ENCODE peak calls at places on chromosomes 5 and 9, in eight cellular contexts. R, G, T, H, Y, F, L and E are unnamed samples.

GRCh38 chr5:38369692-38370091 is 111.3 kb downstream of the EGFLAM start:
- DNase-seq in H (no peak), R (no peak), L (no peak), Y (no peak), T (no peak), F (no peak), G (no peak), E (no peak)

GRCh38 chr5:149108651-149109280 is 32.5 kb upstream of the ABLIM3 start:
- DNase-seq in G (no peak), F (no peak), H (no peak), R (no peak), T (peak; percentile 52), Y (no peak), L (no peak), E (no peak)

GRCh38 chr9:16708638-16709435 is 161.6 kb downstream of the BNC2 start:
- DNase-seq in T (peak; percentile 97), L (peak; percentile 72), R (no peak), Y (no peak), G (no peak), F (no peak), H (no peak), E (no peak)

GRCh38 chr9:130034570-130034969 is 8.4 kb downstream of the FNBP1 start:
- DNase-seq in F (no peak), H (no peak), R (no peak), T (peak; percentile 82), L (no peak), G (no peak), Y (no peak), E (no peak)

GRCh38 chr5:112848116-112848811 is 12.8 kb upstream of the SRP19 start:
- DNase-seq in H (no peak), F (no peak), L (peak; percentile 78), T (peak; percentile 72), R (no peak), Y (peak; percentile 81), G (peak; percentile 79), E (no peak)

GRCh38 chr5:373710-374602 is 52.4 kb downstream of the AHRR start:
- DNase-seq in T (peak; percentile 67), Y (no peak), L (peak; percentile 64), R (peak; percentile 77), H (no peak), F (no peak), G (no peak), E (peak; percentile 63)

GRCh38 chr9:115883467-115884329 is 269.9 kb upstream of the PAPPA start:
- DNase-seq in F (no peak), L (peak; percentile 59), H (no peak), T (peak; percentile 34), G (peak; percentile 7), R (no peak), Y (peak; percentile 11), E (no peak)

GRCh38 chr9:135566552-135566951 is 5.0 kb downstream of the PAEP start:
- DNase-seq in L (no peak), R (peak; percentile 55), F (no peak), Y (peak; percentile 39), G (no peak), H (no peak), T (no peak), E (no peak)

GRCh38 chr9:110807956-110808598 is 139.5 kb downstream of the MUSK start:
- DNase-seq in T (peak; percentile 34), H (no peak), Y (no peak), F (no peak), G (no peak), R (no peak), L (no peak), E (no peak)

GRCh38 chr9:106075991-106076390 is 381.6 kb downstream of the TMEM38B start:
- DNase-seq in Y (no peak), L (no peak), R (no peak), G (no peak), T (peak; percentile 93), F (no peak), H (no peak), E (no peak)

GRCh38 chr9:130343445-130343918 is 77.9 kb downstream of the HMCN2 start:
- DNase-seq in H (no peak), L (peak; percentile 75), Y (no peak), R (peak; percentile 57), G (peak; percentile 25), T (no peak), F (no peak), E (peak; percentile 70)

GRCh38 chr5:179497636-179498365 is 52.6 kb upstream of the RUFY1 start:
- DNase-seq in H (no peak), T (no peak), F (no peak), Y (no peak), L (no peak), R (no peak), G (no peak), E (peak; percentile 80)

GRCh38 chr5:83097582-83098265 is 20.4 kb downstream of the XRCC4 start:
- DNase-seq in L (no peak), Y (no peak), H (no peak), R (no peak), F (no peak), T (peak; percentile 82), G (no peak), E (no peak)

GRCh38 chr5:141734501-141735231 is 52.6 kb upstream of the ARAP3 start:
- DNase-seq in H (no peak), R (no peak), L (peak; percentile 90), G (peak; percentile 82), Y (peak; percentile 51), F (no peak), T (peak; percentile 48), E (no peak)

DNA sequence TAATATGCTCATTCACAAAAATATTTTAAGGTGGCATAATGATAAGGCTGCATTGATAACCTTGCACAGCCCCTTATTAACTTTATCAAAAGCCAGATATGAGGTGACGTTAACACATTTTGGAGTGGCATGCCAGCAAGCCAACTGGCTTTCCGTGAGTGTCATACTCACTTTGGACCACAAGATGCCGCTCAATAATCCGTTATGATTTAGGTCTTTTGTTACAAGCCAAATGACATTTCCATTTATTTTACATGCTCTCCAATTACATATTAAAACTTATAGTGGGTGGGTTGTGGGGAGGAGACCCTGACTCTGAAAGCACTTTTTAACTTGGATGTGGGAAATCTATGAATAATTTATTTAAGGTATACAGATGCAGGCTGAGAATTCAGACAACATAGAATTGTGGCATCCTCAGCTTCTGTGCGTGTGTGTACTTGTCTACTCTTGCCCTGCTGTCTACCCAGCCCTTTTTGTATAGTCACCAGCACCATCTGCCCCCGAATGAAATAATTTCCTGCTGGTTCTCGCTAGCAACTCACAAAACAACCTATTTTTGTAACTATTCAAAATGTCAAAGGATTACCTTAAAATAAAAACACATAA is 305.1 kb downstream of the PSAT1 start:
- DNase-seq in G (peak; percentile 34), H (no peak), L (peak; percentile 65), T (peak; percentile 54), Y (peak; percentile 53), F (no peak), R (no peak), E (no peak)
- H3K27ac ChIP-seq in G (no peak overlapping the region), H (no peak overlapping the region), L (no peak overlapping the region), T (no peak overlapping the region), Y (no peak overlapping the region), F (no peak overlapping the region), R (no peak overlapping the region), E (no peak overlapping the region)

GRCh38 chr9:77806697-77807096 is 158.6 kb upstream of the GNA14 start:
- DNase-seq in T (no peak), L (no peak), G (no peak), F (no peak), R (no peak), Y (no peak), H (no peak), E (no peak)

GRCh38 chr9:77807846-77808749 is 160.0 kb upstream of the GNA14 start:
- DNase-seq in L (no peak), F (no peak), H (no peak), R (no peak), G (no peak), T (no peak), Y (no peak), E (no peak)

GRCh38 chr9:77805810-77806209 is 157.7 kb upstream of the GNA14 start:
- DNase-seq in T (no peak), L (no peak), G (no peak), R (no peak), Y (peak; percentile 28), H (no peak), F (no peak), E (no peak)

GRCh38 chr9:77808750-77809079 is 160.6 kb upstream of the GNA14 start:
- DNase-seq in R (no peak), H (no peak), T (no peak), F (no peak), L (no peak), G (no peak), Y (no peak), E (no peak)

GRCh38 chr9:77807295-77807694 is 159.2 kb upstream of the GNA14 start:
- DNase-seq in L (no peak), F (no peak), R (no peak), Y (no peak), T (peak; percentile 91), H (no peak), G (no peak), E (no peak)
- TF ChIP-seq CTCF in L (no peak), F (no peak), R (no peak), Y (no peak), T (peak; percentile 3), H (no peak), G (no peak), E (no peak)

GRCh38 chr9:34121996-34122395 is 4.5 kb downstream of the DCAF12 start:
- DNase-seq in Y (no peak), G (no peak), R (no peak), T (no peak), F (no peak), H (no peak), L (no peak), E (no peak)

GRCh38 chr9:34124923-34125322 is 1.6 kb downstream of the DCAF12 start:
- DNase-seq in H (no peak), G (no peak), L (no peak), F (no peak), Y (no peak), T (no peak), R (no peak), E (no peak)

GRCh38 chr9:34124103-34124502 is 2.4 kb downstream of the DCAF12 start:
- DNase-seq in Y (no peak), R (peak; percentile 64), L (no peak), F (no peak), G (peak; percentile 55), H (no peak), T (no peak), E (no peak)

GRCh38 chr9:34125681-34126206 is 754 bp downstream of the DCAF12 start:
- DNase-seq in T (peak; percentile 46), Y (peak; percentile 7), F (no peak), L (peak; percentile 43), H (no peak), R (peak; percentile 62), G (no peak), E (no peak)

GRCh38 chr9:34123682-34124081 is 2.8 kb downstream of the DCAF12 start:
- DNase-seq in T (no peak), L (no peak), Y (peak; percentile 45), G (peak; percentile 85), R (peak; percentile 76), F (no peak), H (no peak), E (no peak)
- H3K4me3 ChIP-seq in T (no peak overlapping the region), L (no peak overlapping the region), Y (peak overlapping the region; percentile 86), G (peak overlapping the region; percentile 85), R (peak overlapping the region; percentile 89), F (no peak overlapping the region), H (no peak overlapping the region), E (no peak overlapping the region)

DNA sequence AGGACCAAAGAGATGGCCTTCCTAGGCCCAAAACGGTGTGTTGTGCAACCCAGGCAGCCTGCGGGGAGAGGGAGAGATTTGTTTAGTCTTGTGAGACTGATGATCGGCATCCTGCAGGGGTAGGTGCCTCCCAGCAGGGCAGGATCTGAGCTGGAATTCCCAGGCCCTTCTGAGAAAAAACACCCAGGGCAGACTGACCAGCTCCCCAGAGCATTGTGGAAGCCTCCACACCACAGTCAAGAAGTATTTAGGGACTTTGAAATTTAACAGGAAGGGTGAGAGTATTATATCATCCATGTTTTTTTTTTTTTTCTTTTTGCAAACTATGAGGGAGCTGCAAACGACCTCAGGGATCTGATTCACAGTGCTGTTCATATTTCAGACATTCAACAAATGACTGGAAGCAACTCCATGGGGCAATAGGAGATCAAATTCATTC is 104.5 kb upstream of the LHFPL2 start:
- DNase-seq in Y (no peak), T (peak; percentile 18), F (no peak), L (no peak), R (no peak), H (no peak), G (no peak), E (no peak)
- H3K27ac ChIP-seq in Y (no peak overlapping the region), T (no peak overlapping the region), F (no peak overlapping the region), L (no peak overlapping the region), R (no peak overlapping the region), H (no peak overlapping the region), G (no peak overlapping the region), E (no peak overlapping the region)